ENCODE peak calls at places on chromosomes 2 and 18, in five cellular contexts. N is A549, D is K562, Q is GM12878, S is HepG2. I is an unnamed sample.

GRCh38 chr2:220006152-220006551 is 378.7 kb downstream of the SLC4A3 start:
- DNase-seq in D (no peak), Q (no peak), S (no peak), N (no peak), I (no peak)

GRCh38 chr2:26691881-26692813 is at the start of gene KCNK3:
- DNase-seq in S (no peak), D (peak), N (no peak), Q (no peak), I (peak)

GRCh38 chr2:176768185-176768584 is 444.4 kb upstream of the HNRNPA3 start:
- DNase-seq in S (no peak), Q (no peak), N (no peak), D (no peak), I (no peak)

GRCh38 chr18:74596959-74597661 is 560 bp upstream of the ZNF407 start:
- DNase-seq in N (peak), D (peak), S (peak), Q (no peak), I (peak)

GRCh38 chr2:15059870-15060617 is 427.5 kb downstream of the LRATD1 start:
- DNase-seq in N (no peak), S (no peak), Q (no peak), D (no peak), I (no peak)

GRCh38 chr2:236826727-236827126 is 257.1 kb downstream of the ACKR3 start:
- DNase-seq in D (no peak), N (no peak), Q (no peak), S (no peak), I (peak)

GRCh38 chr2:35503311-35503710 is 852.3 kb upstream of the CRIM1 start:
- DNase-seq in D (no peak), Q (no peak), N (no peak), S (no peak), I (peak)

GRCh38 chr2:60318544-60318943 is 234.9 kb downstream of the BCL11A start:
- DNase-seq in S (no peak), N (no peak), Q (no peak), D (no peak), I (no peak)

GRCh38 chr2:58939388-58939787 is 698.3 kb upstream of the FANCL start:
- DNase-seq in N (peak), S (no peak), D (no peak), Q (no peak), I (no peak)

GRCh38 chr2:171180229-171180937 is 19.7 kb upstream of the TLK1 start:
- DNase-seq in D (no peak), N (no peak), S (no peak), Q (no peak), I (no peak)

GRCh38 chr2:38571186-38571585 is 31.5 kb downstream of the HNRNPLL start:
- DNase-seq in D (no peak), N (no peak), S (no peak), Q (no peak), I (no peak)

GRCh38 chr18:75201936-75202335 is 7.0 kb downstream of the PTGR3 start:
- DNase-seq in N (no peak), S (no peak), D (no peak), Q (no peak), I (no peak)

GRCh38 chr18:75350440-75350839 is 77.1 kb downstream of the SMIM21 start:
- DNase-seq in D (no peak), S (no peak), Q (no peak), N (no peak), I (no peak)

GRCh38 chr2:188984126-188984525 is 10.0 kb downstream of the COL3A1 start:
- DNase-seq in N (peak), Q (no peak), D (no peak), S (no peak), I (peak)

GRCh38 chr18:677951-678363 is 20.5 kb downstream of the TYMS start:
- DNase-seq in D (no peak), S (no peak), Q (no peak), N (no peak), I (peak)

GRCh38 chr18:47260138-47260923 is 8.9 kb upstream of the SKOR2 start:
- DNase-seq in D (peak), Q (no peak), N (peak), S (peak), I (peak)

GRCh38 chr2:235639387-235639786 is 145.5 kb downstream of the AGAP1 start:
- DNase-seq in N (peak), S (no peak), Q (no peak), D (no peak), I (no peak)

GRCh38 chr2:64220906-64221659 is 76.9 kb upstream of the PELI1 start:
- DNase-seq in Q (no peak), D (no peak), S (no peak), N (no peak), I (no peak)

GRCh38 chr2:25341031-25341727 is 546 bp downstream of the DNMT3A start:
- DNase-seq in S (no peak), N (no peak), D (peak), Q (no peak), I (no peak)

GRCh38 chr2:201235865-201236811 is 24.2 kb upstream of the CASP8 start:
- DNase-seq in D (peak), S (peak), Q (no peak), N (peak), I (peak)

GRCh38 chr18:71028285-71028762 is 739.5 kb downstream of the SOCS6 start:
- DNase-seq in S (no peak), Q (no peak), N (no peak), D (no peak), I (no peak)

GRCh38 chr2:45851576-45852304 is 200.3 kb downstream of the PRKCE start:
- DNase-seq in N (peak), Q (no peak), S (no peak), D (no peak), I (no peak)

GRCh38 chr2:28730641-28731146 is 20.9 kb upstream of the PPP1CB start:
- DNase-seq in N (no peak), S (no peak), D (no peak), Q (no peak), I (no peak)

GRCh38 chr2:180622122-180622918 is 358.1 kb upstream of the UBE2E3 start:
- DNase-seq in Q (no peak), N (peak), D (no peak), S (no peak), I (peak)

GRCh38 chr2:187544371-187545080 is 9.7 kb downstream of the TFPI start:
- DNase-seq in S (no peak), D (no peak), N (peak), Q (no peak), I (peak)
- TF ChIP-seq MAX in S (no peak), D (no peak), N (no peak), Q (no peak), I (no peak)

GRCh38 chr2:205681836-205682238 is 464 bp upstream of the NRP2 start:
- DNase-seq in N (no peak), S (no peak), D (no peak), Q (no peak), I (peak)
- H3K4me2 ChIP-seq in N (peak), S (peak), D (no peak), Q (peak), I (peak)

DNA sequence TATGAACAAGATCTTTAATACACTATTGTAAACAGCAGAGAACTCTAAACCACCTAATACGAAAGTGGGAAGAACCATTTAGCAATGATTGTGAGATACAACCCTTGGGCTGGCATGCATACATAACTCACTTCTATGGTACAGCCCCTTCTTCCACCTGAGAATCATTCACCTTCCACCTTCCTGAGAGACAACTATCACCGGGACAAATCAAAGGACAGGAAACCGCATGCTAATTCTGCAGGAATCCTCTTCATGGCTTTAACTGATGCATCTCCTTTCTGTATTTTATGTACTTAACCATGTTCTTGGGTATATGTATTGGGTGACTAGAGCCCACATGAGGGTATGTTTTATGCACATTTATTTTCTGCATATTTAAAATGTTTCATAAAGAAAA is 123.2 kb downstream of the TRABD2A start:
- DNase-seq in Q (no peak), N (no peak), S (no peak), D (no peak), I (no peak)
- TF ChIP-seq MYC in Q (no peak), N (no peak), S (no peak), D (no peak), I (no peak)

GRCh38 chr2:148992448-148992847 is 46.1 kb upstream of the LYPD6B start:
- DNase-seq in D (no peak), Q (no peak), N (no peak), S (no peak), I (no peak)

GRCh38 chr2:148990968-148991367 is 47.5 kb upstream of the LYPD6B start:
- DNase-seq in N (no peak), Q (no peak), S (peak), D (no peak), I (no peak)

GRCh38 chr2:148987286-148987685 is 51.2 kb upstream of the LYPD6B start:
- DNase-seq in N (no peak), S (no peak), D (no peak), Q (no peak), I (no peak)

GRCh38 chr2:148988337-148988736 is 50.2 kb upstream of the LYPD6B start:
- DNase-seq in D (no peak), Q (no peak), S (no peak), N (no peak), I (no peak)

DNA sequence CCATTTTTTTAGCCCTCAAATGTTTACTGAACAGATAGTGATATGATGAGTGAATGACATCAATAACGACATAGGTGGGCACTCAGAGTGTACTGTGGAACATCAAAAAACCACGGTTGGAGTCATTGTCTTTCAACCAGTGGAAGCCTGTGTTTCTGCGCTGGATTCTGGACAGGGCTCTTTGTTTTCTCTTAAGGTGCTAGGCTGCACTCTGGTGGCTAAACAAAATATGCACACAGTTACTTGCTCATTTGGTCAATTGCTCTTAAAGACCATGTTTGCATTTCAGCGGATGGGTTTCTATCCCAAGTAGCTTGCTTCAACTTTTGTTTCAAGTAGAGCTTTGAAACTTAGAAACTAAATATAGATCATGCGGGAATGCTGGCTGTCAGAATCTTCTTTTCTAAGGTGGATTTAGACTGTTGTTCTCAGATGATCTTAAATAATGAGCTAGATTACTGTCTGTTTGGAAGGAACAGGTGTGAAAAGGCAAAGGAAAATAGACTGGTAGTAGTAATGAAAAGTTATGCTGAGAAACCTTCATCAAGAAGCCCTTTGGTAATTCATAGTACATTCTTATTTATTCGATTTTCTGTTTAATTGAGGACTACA is 48.5 kb upstream of the LYPD6B start:
- DNase-seq in D (peak), N (peak), Q (peak), S (peak), I (peak)
- TF ChIP-seq MAX in D (no peak), N (no peak), Q (no peak), S (no peak), I (no peak)

DNA sequence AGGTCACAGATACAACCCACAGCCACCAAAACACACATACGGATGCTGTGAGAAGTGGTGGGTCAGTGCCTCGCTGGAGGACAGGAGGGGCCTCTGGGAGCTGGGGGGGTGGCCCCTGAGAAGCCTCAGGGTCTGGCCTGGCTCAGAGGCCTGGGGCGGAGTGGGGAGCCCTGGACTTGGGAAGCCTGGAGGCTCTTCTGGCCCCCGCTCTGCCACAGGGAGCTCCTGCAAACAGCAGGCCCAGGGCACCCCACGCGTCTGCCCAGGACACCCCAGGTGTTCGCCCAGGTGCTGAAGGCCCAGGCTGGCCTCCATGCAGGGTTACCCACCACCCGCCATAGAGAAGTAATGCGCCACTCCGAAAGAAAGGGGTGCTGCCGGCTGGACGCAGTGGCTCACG is 25.9 kb downstream of the THAP4 start:
- DNase-seq in D (no peak), N (no peak), S (no peak), Q (no peak), I (no peak)
- H3K4me2 ChIP-seq in D (no peak), N (no peak), S (peak), Q (peak), I (no peak)

DNA sequence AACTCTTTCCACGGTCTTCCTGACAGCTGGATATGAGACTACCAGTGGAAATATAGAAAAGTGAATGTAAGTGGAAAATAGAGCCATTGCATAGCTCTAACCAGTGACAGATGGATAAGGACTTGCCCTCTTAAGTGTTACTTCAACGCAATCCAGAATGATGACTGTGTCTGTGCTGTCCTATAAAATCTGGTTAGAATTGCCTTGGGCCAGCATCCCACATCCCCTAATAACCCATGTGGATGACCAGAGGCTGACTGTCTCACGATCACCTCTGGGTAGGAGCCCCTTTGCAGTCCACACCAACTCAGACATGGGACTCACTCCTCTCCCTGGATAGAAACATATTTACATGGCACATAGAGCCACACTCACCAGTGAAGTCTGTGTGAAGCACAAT is 186.6 kb downstream of the C1D start:
- DNase-seq in D (no peak), S (no peak), N (no peak), Q (no peak), I (no peak)
- TF ChIP-seq MYC in D (no peak), S (no peak), N (no peak), Q (no peak), I (no peak)